ENCODE peak calls at places on chromosomes 3 and 15, in seven cellular contexts. R is ACHN; A is activated naive CD8-positive, alpha-beta T cell treated with anti-CD3 and anti-CD28 coated beads for 36 hours; B is RCC 7860; Y is left colon; T is SK-N-DZ; W is CD4-positive, alpha-beta memory T cell. U is an unnamed sample.

GRCh38 chr15:90101130-90101968 is 919 bp downstream of the IDH2 start:
- DNase-seq in R (peak), A (peak), B (peak), Y (peak), T (peak), W (peak), U (no peak)

GRCh38 chr3:183494341-183494740 is 61.2 kb downstream of the KLHL6 start:
- DNase-seq in R (no peak), A (no peak), B (no peak), Y (no peak), T (no peak), W (no peak), U (no peak)

GRCh38 chr3:193452338-193452737 is 73.8 kb upstream of the ATP13A5 start:
- DNase-seq in R (peak), A (no peak), B (no peak), Y (no peak), T (no peak), W (no peak), U (no peak)

GRCh38 chr3:98049271-98049670 is 14.2 kb upstream of the GABRR3 start:
- DNase-seq in R (no peak), A (no peak), B (no peak), Y (no peak), T (peak), W (no peak), U (no peak)

GRCh38 chr3:123660900-123661299 is 76.0 kb upstream of the HACD2 start:
- DNase-seq in R (no peak), A (no peak), B (peak), Y (peak), T (no peak), W (no peak), U (peak)

GRCh38 chr3:55910543-55910942 is 423.4 kb upstream of the WNT5A start:
- DNase-seq in R (no peak), A (no peak), B (no peak), Y (no peak), T (no peak), W (no peak), U (peak)

GRCh38 chr15:70420421-70421196 is 322.9 kb upstream of the TLE3 start:
- DNase-seq in R (no peak), A (no peak), B (no peak), Y (no peak), T (peak), W (no peak), U (no peak)

GRCh38 chr3:167852216-167852615 is 116.7 kb downstream of the SERPINI1 start:
- DNase-seq in R (no peak), A (no peak), B (no peak), Y (no peak), T (no peak), W (no peak), U (peak)

GRCh38 chr3:189641776-189642175 is 10.6 kb downstream of the TP63 start:
- DNase-seq in R (no peak), A (no peak), B (no peak), Y (no peak), T (no peak), W (no peak), U (no peak)

GRCh38 chr3:182793663-182794454 is 555 bp downstream of the ATP11B start:
- DNase-seq in R (peak), A (peak), B (peak), Y (peak), T (peak), W (peak), U (peak)

GRCh38 chr3:50515565-50516047 is 12.2 kb upstream of the CACNA2D2 start:
- DNase-seq in R (no peak), A (no peak), B (no peak), Y (no peak), T (peak), W (no peak), U (no peak)

GRCh38 chr3:27577504-27577903 is 93.3 kb upstream of the SLC4A7 start:
- DNase-seq in R (no peak), A (no peak), B (no peak), Y (no peak), T (no peak), W (no peak), U (no peak)

GRCh38 chr15:31274496-31275330 is 51.9 kb upstream of the KLF13 start:
- DNase-seq in R (no peak), A (no peak), B (no peak), Y (no peak), T (no peak), W (no peak), U (no peak)

GRCh38 chr3:126773783-126774182 is 69.7 kb downstream of the CHCHD6 start:
- DNase-seq in R (no peak), A (no peak), B (no peak), Y (no peak), T (no peak), W (no peak), U (peak)

GRCh38 chr3:20648921-20649381 is 462.9 kb upstream of the SGO1 start:
- DNase-seq in R (no peak), A (no peak), B (no peak), Y (no peak), T (no peak), W (no peak), U (peak)

GRCh38 chr3:46549989-46550388 is 16.1 kb downstream of the LRRC2 start:
- DNase-seq in R (no peak), A (no peak), B (no peak), Y (no peak), T (no peak), W (no peak), U (no peak)

GRCh38 chr3:20054549-20054987 is 14.3 kb downstream of the KAT2B start:
- DNase-seq in R (peak), A (peak), B (peak), Y (peak), T (peak), W (peak), U (peak)

GRCh38 chr3:37922721-37923575 is 61.3 kb downstream of the CTDSPL start:
- DNase-seq in R (no peak), A (no peak), B (no peak), Y (no peak), T (no peak), W (no peak), U (peak)

GRCh38 chr3:190172751-190173150 is 52.1 kb upstream of the P3H2 start:
- DNase-seq in R (no peak), A (no peak), B (no peak), Y (no peak), T (no peak), W (no peak), U (peak)

GRCh38 chr3:56855856-56856538 is 54.2 kb upstream of the ARHGEF3 start:
- DNase-seq in R (peak), A (peak), B (no peak), Y (no peak), T (peak), W (no peak), U (peak)

GRCh38 chr15:25238716-25239470 is 199.9 kb downstream of the UBE3A start:
- DNase-seq in R (no peak), A (no peak), B (no peak), Y (no peak), T (no peak), W (peak), U (no peak)

GRCh38 chr3:169028716-169029115 is 634.8 kb downstream of the MECOM start:
- DNase-seq in R (no peak), A (no peak), B (peak), Y (no peak), T (no peak), W (no peak), U (no peak)

GRCh38 chr15:90519688-90520087 is 10.0 kb upstream of the CRTC3 start:
- DNase-seq in R (no peak), A (no peak), B (no peak), Y (no peak), T (no peak), W (no peak), U (peak)

GRCh38 chr15:43886558-43886957 is 59.8 kb downstream of the WDR76 start:
- DNase-seq in R (no peak), A (no peak), B (no peak), Y (no peak), T (no peak), W (no peak), U (no peak)

GRCh38 chr15:92665100-92665555 is 9.6 kb upstream of the FAM174B start:
- DNase-seq in R (no peak), A (no peak), B (no peak), Y (no peak), T (no peak), W (no peak), U (no peak)

GRCh38 chr15:73897441-73898261 is 24.3 kb downstream of the TBC1D21 start:
- DNase-seq in R (peak), A (peak), B (peak), Y (no peak), T (peak), W (peak), U (peak)

GRCh38 chr15:33296050-33296449 is 14.7 kb upstream of the RYR3 start:
- DNase-seq in R (no peak), A (no peak), B (no peak), Y (no peak), T (no peak), W (no peak), U (no peak)

GRCh38 chr3:188049890-188050530 is 103.9 kb upstream of the LPP start:
- DNase-seq in R (no peak), A (no peak), B (no peak), Y (no peak), T (no peak), W (peak), U (no peak)

GRCh38 chr3:87225659-87226058 is 1.4 kb upstream of the CHMP2B start:
- DNase-seq in R (no peak), A (no peak), B (no peak), Y (peak), T (no peak), W (no peak), U (no peak)

GRCh38 chr3:127234784-127235183 is 41.9 kb downstream of the PRR23E start:
- DNase-seq in R (no peak), A (no peak), B (no peak), Y (no peak), T (no peak), W (no peak), U (no peak)

GRCh38 chr3:126934149-126934548 is 48.8 kb upstream of the PLXNA1 start:
- DNase-seq in R (no peak), A (no peak), B (no peak), Y (no peak), T (no peak), W (no peak), U (no peak)

U was measured in HCEC 1CT.